ENCODE peak calls at places on chromosomes 6 and 20, in eight cellular contexts. E is vagina, A is spleen, X is prostate gland, V is suprapubic skin, J is sigmoid colon, B is GM12891, Z is esophagus muscularis mucosa. G is an unnamed sample.

GRCh38 chr6:25423358-25423757 is 144.2 kb downstream of the CARMIL1 start:
- DNase-seq in J (no peak), E (no peak), Z (no peak), B (no peak), X (no peak), V (no peak), A (no peak), G (no peak)

GRCh38 chr20:62796699-62797491 is 622 bp downstream of the MRGBP start:
- DNase-seq in V (no peak), X (no peak), A (no peak), E (no peak), Z (no peak), J (no peak), B (no peak), G (no peak)

GRCh38 chr20:9617940-9618339 is 103.5 kb downstream of the LAMP5 start:
- DNase-seq in E (no peak), Z (peak; percentile 45), J (no peak), B (no peak), V (no peak), A (no peak), X (peak; percentile 17), G (no peak)

GRCh38 chr20:24892522-24892921 is 56.5 kb upstream of the CST7 start:
- DNase-seq in A (no peak), J (peak; percentile 63), X (no peak), V (no peak), Z (no peak), B (no peak), E (no peak), G (no peak)

GRCh38 chr6:153790881-153791473 is 248.1 kb upstream of the OPRM1 start:
- DNase-seq in Z (no peak), B (no peak), X (no peak), J (no peak), E (no peak), V (no peak), A (no peak), G (no peak)

GRCh38 chr6:31004285-31004684 is 6.0 kb upstream of the MUC22 start:
- DNase-seq in A (no peak), B (no peak), V (no peak), E (no peak), X (no peak), J (no peak), Z (no peak), G (peak; percentile 25)

GRCh38 chr6:11613858-11614257 is 76.3 kb downstream of the TMEM170B start:
- DNase-seq in V (no peak), J (no peak), B (no peak), A (no peak), Z (no peak), E (no peak), X (no peak), G (no peak)

GRCh38 chr6:157287247-157287850 is 36.0 kb downstream of the TMEM242 start:
- DNase-seq in X (no peak), B (no peak), J (no peak), V (no peak), A (no peak), Z (no peak), E (peak; percentile 67), G (no peak)

GRCh38 chr20:51631011-51631950 is 88.8 kb upstream of the NFATC2 start:
- DNase-seq in B (no peak), X (peak; percentile 71), E (peak; percentile 96), V (no peak), J (peak; percentile 94), Z (peak; percentile 93), A (no peak), G (no peak)

GRCh38 chr20:38196592-38196991 is 31.5 kb upstream of the TGM2 start:
- DNase-seq in X (no peak), V (peak; percentile 80), A (peak; percentile 86), J (peak; percentile 78), E (no peak), B (no peak), Z (no peak), G (no peak)

GRCh38 chr6:34144581-34145160 is 1.2 kb downstream of the GRM4 start:
- DNase-seq in B (no peak), J (no peak), V (no peak), X (no peak), A (peak; percentile 66), Z (no peak), E (no peak), G (no peak)

GRCh38 chr6:124490123-124490522 is 472.1 kb upstream of the RNF217 start:
- DNase-seq in V (no peak), A (no peak), X (no peak), J (no peak), E (no peak), B (no peak), Z (no peak), G (no peak)
- TF ChIP-seq POLR2AphosphoS5 in V (no peak), A (no peak), X (no peak), J (no peak), E (no peak), B (no peak), Z (no peak), G (no peak)

GRCh38 chr6:42783876-42784738 is 2.3 kb downstream of the BICRAL start:
- DNase-seq in B (no peak), J (no peak), X (no peak), Z (peak; percentile 93), A (no peak), V (no peak), E (no peak), G (no peak)

GRCh38 chr6:42783177-42783875 is 1.5 kb downstream of the BICRAL start:
- DNase-seq in J (peak; percentile 88), A (peak; percentile 94), X (peak; percentile 68), B (peak; percentile 43), Z (peak; percentile 94), V (peak; percentile 92), E (no peak), G (peak; percentile 52)

GRCh38 chr6:42782689-42783176 is 881 bp downstream of the BICRAL start:
- DNase-seq in B (peak; percentile 36), J (peak; percentile 90), V (peak; percentile 87), E (no peak), Z (peak; percentile 93), X (peak; percentile 61), A (peak; percentile 92), G (peak; percentile 48)

GRCh38 chr6:42781546-42781810 is 374 bp upstream of the BICRAL start:
- DNase-seq in E (no peak), J (no peak), Z (no peak), X (no peak), A (no peak), B (no peak), V (no peak), G (no peak)

GRCh38 chr6:42781811-42782688 is at the start of gene BICRAL:
- DNase-seq in E (no peak), A (peak; percentile 89), J (peak; percentile 74), Z (no peak), V (no peak), B (no peak), X (peak; percentile 59), G (peak; percentile 36)
- TF ChIP-seq POLR2A in E (no peak), A (no peak), J (no peak), Z (no peak), V (no peak), B (no peak), X (no peak), G (peak; percentile 27)

GRCh38 chr20:44618318-44618731 is 33.2 kb downstream of the ADA start:
- DNase-seq in B (no peak), J (no peak), E (no peak), Z (no peak), V (no peak), A (peak; percentile 77), X (peak; percentile 32), G (no peak)

GRCh38 chr20:44615169-44615791 is 32.9 kb downstream of the PKIG start:
- DNase-seq in Z (no peak), X (no peak), E (no peak), J (no peak), A (peak; percentile 73), V (no peak), B (no peak), G (no peak)

GRCh38 chr20:44614525-44614924 is 32.1 kb downstream of the PKIG start:
- DNase-seq in X (no peak), A (peak; percentile 66), B (no peak), J (peak; percentile 85), E (no peak), V (no peak), Z (no peak), G (no peak)

GRCh38 chr20:44616604-44616964 is 34.2 kb downstream of the PKIG start:
- DNase-seq in V (no peak), E (no peak), B (no peak), A (peak; percentile 67), Z (no peak), X (no peak), J (no peak), G (no peak)

GRCh38 chr20:44615876-44616603 is 33.7 kb downstream of the PKIG start:
- DNase-seq in J (no peak), A (peak; percentile 54), B (no peak), E (no peak), V (no peak), Z (no peak), X (no peak), G (no peak)
- TF ChIP-seq POLR2AphosphoS5 in J (no peak), A (no peak), B (no peak), E (no peak), V (no peak), Z (no peak), X (no peak), G (no peak)

GRCh38 chr20:53639128-53639527 is 45.5 kb upstream of the ZNF217 start:
- DNase-seq in B (no peak), Z (no peak), E (no peak), J (no peak), A (no peak), X (no peak), V (no peak), G (no peak)

GRCh38 chr20:53643031-53643832 is 49.6 kb upstream of the ZNF217 start:
- DNase-seq in B (peak; percentile 52), A (peak; percentile 88), Z (no peak), V (no peak), E (no peak), J (no peak), X (peak; percentile 34), G (peak; percentile 69)

GRCh38 chr20:53645582-53645897 is 51.9 kb upstream of the ZNF217 start:
- DNase-seq in Z (no peak), E (no peak), A (no peak), X (no peak), B (no peak), V (no peak), J (no peak), G (no peak)

GRCh38 chr20:53639647-53640440 is 46.2 kb upstream of the ZNF217 start:
- DNase-seq in J (no peak), A (no peak), V (no peak), Z (no peak), E (no peak), B (no peak), X (peak; percentile 43), G (no peak)

DNA sequence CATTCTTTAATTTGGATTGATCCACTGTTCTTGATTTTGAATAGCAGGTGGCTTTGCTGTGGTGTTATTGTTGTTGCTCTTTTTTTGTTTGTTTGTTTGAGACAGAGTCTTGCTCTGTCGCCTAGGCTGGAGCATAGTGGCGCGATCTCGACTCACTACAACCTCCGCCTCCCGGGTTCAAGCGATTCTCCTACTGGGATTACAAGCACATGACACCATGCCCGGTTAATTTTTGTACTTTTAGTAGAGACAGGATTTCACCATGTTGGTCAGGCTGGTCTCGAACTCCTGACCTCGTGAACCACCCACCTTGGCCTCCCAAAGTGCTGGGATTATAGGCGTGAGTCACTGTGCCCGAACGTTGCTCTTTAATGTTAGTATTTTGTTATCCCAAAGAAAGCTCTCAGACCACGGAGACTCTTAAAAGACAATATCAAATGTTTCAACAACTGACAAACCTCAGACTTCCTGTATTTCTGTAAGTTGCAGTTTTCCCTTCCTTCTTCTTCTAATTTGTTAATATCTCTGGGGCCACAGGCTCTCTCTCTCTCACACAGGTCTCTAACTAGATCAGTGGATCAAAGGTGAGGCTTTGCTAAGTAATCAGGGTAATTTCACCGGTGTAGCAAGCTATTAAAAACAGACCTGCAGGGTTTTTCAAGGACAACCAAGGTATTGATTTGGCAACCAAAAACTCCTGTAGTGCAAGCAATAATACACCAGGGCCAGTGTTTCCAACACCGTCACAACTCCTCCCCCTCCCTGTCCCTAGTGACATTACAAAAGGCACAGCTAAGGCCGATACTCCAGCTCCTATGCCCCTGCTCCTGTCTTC is 48.8 kb upstream of the ZNF217 start:
- DNase-seq in V (no peak), A (no peak), Z (no peak), J (no peak), B (no peak), E (no peak), X (peak; percentile 53), G (no peak)
- TF ChIP-seq POLR2A in V (no peak), A (no peak), Z (no peak), J (no peak), B (no peak), E (no peak), X (no peak), G (no peak)

G was measured in GM12892.